ENCODE peak calls at places on chromosomes 4 and X, in six cellular contexts. W is fibroblast of lung, H is neural progenitor cell, J is K562, P is HepG2, Y is GM23248. R is an unnamed sample.

GRCh38 chr4:147246096-147246495 is 234.8 kb upstream of the EDNRA start:
- DNase-seq in W (no peak), H (no peak), J (no peak), P (no peak), Y (no peak), R (no peak)

GRCh38 chr4:142846105-142846728 is at the start of gene INPP4B:
- DNase-seq in W (peak; percentile 76), H (peak; percentile 72), J (no peak), P (no peak), Y (peak; percentile 89), R (peak; percentile 63)

GRCh38 chr4:5918331-5919030 is 25.6 kb upstream of the CRMP1 start:
- DNase-seq in W (no peak), H (no peak), J (no peak), P (no peak), Y (no peak), R (no peak)

GRCh38 chr4:149999485-150000074 is 78.7 kb upstream of the DCLK2 start:
- DNase-seq in W (peak; percentile 81), H (peak; percentile 64), J (peak; percentile 10), P (peak; percentile 32), Y (peak; percentile 88), R (peak; percentile 36)

GRCh38 chr4:3824521-3825270 is 58.5 kb downstream of the ADRA2C start:
- DNase-seq in W (no peak), H (no peak), J (no peak), P (no peak), Y (no peak), R (no peak)

GRCh38 chr4:140300271-140300970 is 73.0 kb upstream of the SCOC start:
- DNase-seq in W (peak; percentile 72), H (no peak), J (no peak), P (no peak), Y (peak; percentile 87), R (peak; percentile 89)

GRCh38 chr4:68271851-68272756 is 26.6 kb upstream of the TMPRSS11B start:
- DNase-seq in W (peak; percentile 64), H (peak; percentile 45), J (peak; percentile 26), P (peak; percentile 56), Y (peak; percentile 71), R (peak; percentile 51)

GRCh38 chr4:178275671-178276360 is 833.6 kb upstream of the AGA start:
- DNase-seq in W (no peak), H (peak; percentile 29), J (no peak), P (no peak), Y (no peak), R (no peak)

GRCh38 chrX:97132654-97133415 is 249.1 kb downstream of the RPA4 start:
- DNase-seq in W (no peak), H (no peak), J (no peak), P (no peak), Y (no peak), R (no peak)

GRCh38 chr4:89492476-89493110 is 185.0 kb upstream of the GPRIN3 start:
- DNase-seq in W (peak; percentile 86), H (no peak), J (no peak), P (no peak), Y (peak; percentile 85), R (peak; percentile 60)

GRCh38 chr4:98779021-98779420 is 120.6 kb upstream of the TSPAN5 start:
- DNase-seq in W (peak; percentile 6), H (no peak), J (no peak), P (no peak), Y (no peak), R (no peak)

DNA sequence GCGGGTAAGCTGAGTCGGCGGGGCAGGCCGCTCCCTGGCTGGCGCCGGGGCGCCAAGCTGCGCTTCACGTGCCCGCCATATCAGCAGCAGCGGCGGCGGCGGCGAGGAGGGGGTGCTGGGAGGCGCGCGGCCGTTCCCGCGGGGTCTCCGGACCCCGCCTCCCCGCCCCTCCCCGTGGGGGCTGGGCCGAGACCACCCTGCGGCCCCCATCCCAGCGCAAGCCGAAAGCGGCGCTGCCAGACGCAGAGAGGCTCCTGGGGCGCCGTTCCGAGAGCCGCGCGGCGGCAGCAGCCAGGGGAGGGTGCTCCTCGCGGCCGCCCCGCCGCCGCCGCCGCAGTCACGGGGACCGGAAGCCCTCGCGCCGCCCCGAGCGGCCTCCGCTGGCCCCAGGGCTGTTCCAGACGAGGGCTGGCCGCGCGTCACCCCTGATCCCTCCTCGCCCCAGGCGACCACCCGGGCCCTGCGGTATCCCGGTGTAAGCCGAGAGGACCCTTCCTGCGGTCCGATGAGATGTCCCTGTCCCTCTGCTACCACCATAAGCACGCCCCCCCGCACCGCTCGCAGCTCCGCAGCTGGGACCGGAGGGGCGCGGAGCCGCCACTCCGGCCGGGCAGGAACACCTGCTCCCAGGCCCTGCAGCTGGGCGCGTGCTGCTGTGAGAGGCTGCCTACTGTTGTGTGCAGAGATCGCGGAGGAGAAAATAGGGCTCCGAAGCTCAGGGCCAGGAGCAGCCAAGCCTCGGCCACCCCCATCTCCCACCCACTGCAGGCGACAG is 7.4 kb upstream of the BCOR start:
- DNase-seq in W (peak; percentile 51), H (peak; percentile 69), J (no peak), P (no peak), Y (peak; percentile 63), R (peak; percentile 36)
- H4K20me1 ChIP-seq in W (no peaks in the 10 kb centered on the region), H (peaks cover 31% of the 10 kb centered on the region), J (no peaks in the 10 kb centered on the region), P (no peaks in the 10 kb centered on the region), Y (no peaks in the 10 kb centered on the region), R (no peaks in the 10 kb centered on the region)

GRCh38 chr4:78757574-78757973 is 18.6 kb upstream of the BMP2K start:
- DNase-seq in W (no peak), H (no peak), J (no peak), P (no peak), Y (no peak), R (no peak)
- TF ChIP-seq EZH2 in W (no peak), H (no peak), J (no peak), P (no peak), Y (no peak), R (no peak)

GRCh38 chr4:153541426-153542096 is 75.4 kb downstream of the TMEM131L start:
- DNase-seq in W (peak; percentile 97), H (no peak), J (no peak), P (no peak), Y (peak; percentile 92), R (peak; percentile 90)
- H4K20me1 ChIP-seq in W (no peaks in the 10 kb centered on the region), H (no peaks in the 10 kb centered on the region), J (peaks cover 5% of the 10 kb centered on the region), P (no peaks in the 10 kb centered on the region), Y (no peaks in the 10 kb centered on the region), R (no peaks in the 10 kb centered on the region)

GRCh38 chr4:110636231-110636676 is 13.4 kb upstream of the PITX2 start:
- DNase-seq in W (no peak), H (peak; percentile 73), J (no peak), P (no peak), Y (no peak), R (no peak)
- TF ChIP-seq EZH2 in W (peak; percentile 85), H (no peak), J (no peak), P (no peak), Y (no peak), R (peak; percentile 76)

DNA sequence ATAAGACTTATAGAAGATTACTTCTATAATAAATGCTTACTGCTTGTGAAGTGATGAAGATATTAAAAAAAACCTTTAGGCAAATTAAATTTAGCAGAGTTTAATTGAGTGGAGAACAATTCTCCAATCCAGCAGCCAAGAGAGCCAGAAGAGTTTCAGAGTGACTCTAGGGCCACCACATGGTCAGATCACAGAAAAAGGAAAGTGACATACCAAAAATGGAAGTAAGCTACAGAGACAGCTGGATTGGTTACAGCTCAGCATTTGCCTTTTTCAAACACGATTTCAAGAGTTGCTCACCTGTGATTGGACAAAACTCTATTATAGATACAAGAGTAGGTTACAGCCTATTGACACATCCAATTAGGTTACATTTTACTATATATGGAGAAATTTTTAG is 79.0 kb upstream of the TRAM1L1 start:
- DNase-seq in W (no peak), H (no peak), J (no peak), P (no peak), Y (no peak), R (no peak)
- H4K20me1 ChIP-seq in W (no peaks in the 10 kb centered on the region), H (no peaks in the 10 kb centered on the region), J (no peaks in the 10 kb centered on the region), P (no peaks in the 10 kb centered on the region), Y (no peaks in the 10 kb centered on the region), R (no peaks in the 10 kb centered on the region)

GRCh38 chr4:54098375-54098774 is 1.6 kb upstream of the GSX2 start:
- DNase-seq in W (no peak), H (peak; percentile 65), J (no peak), P (no peak), Y (no peak), R (no peak)

GRCh38 chr4:54094449-54094848 is 5.5 kb upstream of the GSX2 start:
- DNase-seq in W (peak; percentile 50), H (peak; percentile 4), J (no peak), P (no peak), Y (no peak), R (no peak)

GRCh38 chr4:54095110-54095800 is 4.7 kb upstream of the GSX2 start:
- DNase-seq in W (no peak), H (peak; percentile 77), J (no peak), P (no peak), Y (no peak), R (no peak)

GRCh38 chr4:54097152-54097551 is 2.8 kb upstream of the GSX2 start:
- DNase-seq in W (no peak), H (no peak), J (no peak), P (no peak), Y (no peak), R (no peak)

GRCh38 chr4:54096563-54096962 is 3.4 kb upstream of the GSX2 start:
- DNase-seq in W (no peak), H (peak; percentile 5), J (no peak), P (no peak), Y (no peak), R (no peak)
- TF ChIP-seq EZH2 in W (no peak), H (peak; percentile 71), J (no peak), P (no peak), Y (no peak), R (no peak)

DNA sequence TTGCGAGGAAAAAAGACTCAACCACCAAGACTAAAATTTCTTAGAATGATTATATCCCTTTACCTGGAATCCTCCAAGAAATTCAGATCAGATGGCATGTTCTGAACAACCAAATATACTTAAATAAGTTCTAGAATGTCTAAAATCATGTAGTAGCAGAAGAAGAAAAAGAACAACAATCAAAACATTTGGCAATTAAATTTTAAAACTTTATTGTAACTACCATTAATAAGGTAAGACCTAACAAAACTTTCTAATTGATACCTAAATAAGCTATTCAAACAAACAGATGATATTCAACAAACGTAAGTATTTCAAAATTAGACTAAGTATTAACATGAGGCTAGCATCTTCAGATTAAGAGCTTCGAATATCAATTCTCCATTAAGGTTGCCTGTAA is 4.3 kb downstream of the THOC2 start:
- DNase-seq in W (no peak), H (no peak), J (no peak), P (no peak), Y (no peak), R (no peak)
- H4K20me1 ChIP-seq in W (no peaks in the 10 kb centered on the region), H (peaks cover 50% of the 10 kb centered on the region), J (peaks cover 12% of the 10 kb centered on the region), P (peaks cover 9% of the 10 kb centered on the region), Y (no peaks in the 10 kb centered on the region), R (no peaks in the 10 kb centered on the region)

DNA sequence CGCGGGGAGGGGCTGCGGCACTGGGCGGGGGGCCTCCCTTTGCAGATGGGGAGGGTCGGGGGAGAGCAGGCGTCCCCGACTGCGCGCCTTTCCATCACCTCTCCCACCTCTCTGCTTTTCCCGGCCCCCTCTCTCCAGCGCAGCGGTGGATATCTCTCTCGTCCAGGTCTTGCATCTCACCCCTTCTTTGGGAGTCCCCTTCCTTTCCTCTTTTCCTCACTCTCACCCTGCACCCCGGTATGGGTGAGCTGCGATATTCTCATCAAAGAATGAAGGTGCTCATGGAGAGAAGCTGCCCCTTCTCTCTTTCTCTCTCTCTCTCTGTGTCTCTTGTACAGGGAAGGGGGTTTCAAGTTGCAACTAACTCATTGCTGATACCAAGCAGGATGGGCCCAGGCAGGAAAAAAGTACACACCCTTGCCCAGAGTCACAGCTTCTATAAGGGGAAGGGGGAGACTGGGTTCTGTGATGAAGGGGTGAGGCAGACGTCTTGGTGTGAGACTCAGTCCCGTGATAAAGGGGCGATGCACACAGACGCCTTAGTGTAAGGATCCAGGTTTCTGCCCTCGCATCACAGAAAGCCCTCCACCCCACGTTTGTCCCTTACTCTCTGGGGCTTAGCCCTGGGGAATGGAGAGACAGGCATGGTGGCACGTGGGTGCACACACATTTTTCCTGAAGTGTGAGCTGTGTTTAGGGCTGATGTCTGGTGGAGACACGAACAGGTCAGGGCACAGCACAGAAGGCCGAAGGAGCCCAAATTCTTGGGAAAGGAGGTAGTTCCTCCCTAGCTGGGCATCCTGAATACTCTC is 84.1 kb upstream of the DHRSX start:
- DNase-seq in W (no peak), H (peak; percentile 19), J (no peak), P (no peak), Y (no peak), R (peak; percentile 31)
- TF ChIP-seq EZH2 in W (peak; percentile 55), H (no peak), J (no peak), P (no peak), Y (peak; percentile 48), R (peak; percentile 62)